ENCODE peak calls at places on chromosomes 2 and 18, in eight cellular contexts. K, M, U, G, C, B, Z and H are unnamed samples.

GRCh38 chr2:70557171-70557838 is 3.7 kb upstream of the TGFA start:
- DNase-seq in M (no peak), K (no peak), U (no peak), C (no peak), G (no peak), B (no peak), Z (no peak), H (no peak)

GRCh38 chr2:238104521-238105311 is 4.6 kb downstream of the ESPNL start:
- DNase-seq in Z (peak; percentile 36), C (no peak), M (no peak), B (no peak), K (no peak), U (no peak), G (no peak), H (no peak)

GRCh38 chr18:9827856-9828793 is 57.6 kb upstream of the TXNDC2 start:
- DNase-seq in U (peak; percentile 99), M (peak; percentile 77), C (peak; percentile 94), K (no peak), B (peak; percentile 100), G (peak; percentile 98), Z (no peak), H (peak; percentile 100)

GRCh38 chr18:42114310-42114943 is 159.4 kb downstream of the PIK3C3 start:
- DNase-seq in G (peak; percentile 88), C (peak; percentile 51), K (peak; percentile 63), M (peak; percentile 64), B (peak; percentile 89), U (peak; percentile 86), Z (peak; percentile 48), H (peak; percentile 80)

GRCh38 chr2:138665932-138666331 is 114.3 kb downstream of the NXPH2 start:
- DNase-seq in U (no peak), C (no peak), B (no peak), M (no peak), G (no peak), K (no peak), Z (no peak), H (no peak)

GRCh38 chr18:48990497-48991298 is 39.9 kb upstream of the SMAD7 start:
- DNase-seq in U (no peak), Z (no peak), M (no peak), G (peak; percentile 76), B (peak; percentile 38), C (peak; percentile 53), K (no peak), H (peak; percentile 49)

GRCh38 chr2:65957454-65957853 is 477.5 kb upstream of the MEIS1 start:
- DNase-seq in C (no peak), U (no peak), G (no peak), Z (no peak), K (no peak), B (no peak), M (no peak), H (no peak)

GRCh38 chr2:71700880-71701397 is 247.6 kb downstream of the DYSF start:
- DNase-seq in M (no peak), C (no peak), B (no peak), K (no peak), G (no peak), Z (peak; percentile 94), U (peak; percentile 59), H (no peak)

GRCh38 chr2:218345491-218346176 is 11.0 kb upstream of the CATIP start:
- DNase-seq in C (no peak), M (no peak), Z (no peak), G (no peak), U (no peak), K (no peak), B (no peak), H (no peak)

GRCh38 chr2:17680119-17680518 is 73.5 kb downstream of the SMC6 start:
- DNase-seq in U (no peak), B (peak; percentile 41), C (no peak), G (no peak), Z (no peak), M (no peak), K (no peak), H (peak; percentile 56)

GRCh38 chr2:97974471-97974870 is 21.3 kb downstream of the TMEM131 start:
- DNase-seq in C (no peak), M (no peak), B (no peak), Z (no peak), K (no peak), G (no peak), U (no peak), H (no peak)

DNA sequence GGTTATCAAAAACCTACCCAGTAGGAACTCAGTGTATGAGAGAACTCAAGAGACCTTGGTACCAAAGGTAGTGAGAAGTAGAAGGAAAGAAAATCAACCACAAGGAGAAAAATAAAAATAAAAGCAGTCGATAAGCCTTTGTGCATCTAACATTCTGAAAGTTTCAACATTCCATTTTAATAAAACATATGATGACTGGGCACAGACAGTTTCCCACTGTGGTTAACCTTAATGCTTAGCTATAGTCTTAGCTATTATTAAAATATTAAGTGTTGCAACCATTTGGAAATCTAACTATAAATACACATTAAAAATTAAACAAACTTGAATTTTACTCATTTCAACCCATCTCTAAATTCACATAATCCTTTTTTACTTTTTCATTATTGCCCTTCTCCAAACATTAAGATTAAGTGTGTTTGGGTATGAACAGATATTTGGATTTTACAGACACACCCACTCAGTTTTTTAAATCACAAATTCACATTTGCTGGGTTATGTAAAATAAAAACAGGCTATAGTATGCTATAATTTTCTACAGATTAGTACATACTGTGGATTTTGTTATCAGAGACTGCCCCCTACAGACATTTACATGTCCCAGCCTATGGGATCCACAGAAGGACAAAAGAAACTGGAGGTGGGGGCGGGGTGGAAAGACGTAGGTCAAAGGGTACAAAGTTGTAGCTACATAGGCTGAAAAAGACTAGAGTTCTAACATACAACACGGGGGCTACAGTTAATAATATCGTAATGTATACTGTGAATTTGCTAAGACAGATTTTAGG is 32.8 kb downstream of the SRBD1 start:
- DNase-seq in C (peak; percentile 47), K (peak; percentile 48), G (peak; percentile 58), U (peak; percentile 64), B (peak; percentile 76), M (no peak), Z (no peak), H (peak; percentile 64)
- TF ChIP-seq CTCF in C (peak; percentile 36), K (peak; percentile 78), G (peak; percentile 49), U (peak; percentile 57), B (peak; percentile 65), M (no peak), Z (no peak), H (peak; percentile 63)

GRCh38 chr2:150470435-150470834 is 17.0 kb downstream of the RND3 start:
- DNase-seq in M (no peak), Z (no peak), B (no peak), C (no peak), G (peak; percentile 42), K (no peak), U (no peak), H (peak; percentile 31)
- H3K4me3 ChIP-seq in M (no peak overlapping the region), Z (no peak overlapping the region), B (no peak overlapping the region), C (no peak overlapping the region), G (peak overlapping the region; percentile 8), K (no peak overlapping the region), U (no peak overlapping the region), H (no peak overlapping the region)

GRCh38 chr2:219571311-219572236 is at the start of gene OBSL1:
- DNase-seq in K (peak; percentile 97), B (peak; percentile 70), U (peak; percentile 91), G (peak; percentile 77), C (peak; percentile 71), M (no peak), Z (peak; percentile 92), H (peak; percentile 85)
- TF ChIP-seq CTCF in K (no peak), B (no peak), U (no peak), G (no peak), C (no peak), M (peak; percentile 96), Z (no peak), H (no peak)

GRCh38 chr2:105139556-105140236 is 101.8 kb downstream of the MRPS9 start:
- DNase-seq in B (peak; percentile 18), C (no peak), U (no peak), G (no peak), M (no peak), K (no peak), Z (no peak), H (no peak)
- H3K4me3 ChIP-seq in B (no peak overlapping the region), C (no peak overlapping the region), U (no peak overlapping the region), G (no peak overlapping the region), M (no peak overlapping the region), K (no peak overlapping the region), Z (no peak overlapping the region), H (no peak overlapping the region)

GRCh38 chr2:198476007-198476406 is 671.6 kb downstream of the PLCL1 start:
- DNase-seq in C (no peak), K (no peak), U (no peak), B (no peak), M (no peak), Z (no peak), G (no peak), H (no peak)

GRCh38 chr2:198465970-198466369 is 661.6 kb downstream of the PLCL1 start:
- DNase-seq in C (no peak), Z (no peak), G (no peak), M (no peak), K (no peak), B (no peak), U (no peak), H (no peak)

GRCh38 chr2:198471291-198471690 is 666.9 kb downstream of the PLCL1 start:
- DNase-seq in Z (no peak), U (no peak), C (no peak), K (no peak), M (no peak), G (no peak), B (no peak), H (no peak)
- TF ChIP-seq CTCF in Z (no peak), U (no peak), C (no peak), K (peak; percentile 38), M (no peak), G (no peak), B (no peak), H (no peak)

DNA sequence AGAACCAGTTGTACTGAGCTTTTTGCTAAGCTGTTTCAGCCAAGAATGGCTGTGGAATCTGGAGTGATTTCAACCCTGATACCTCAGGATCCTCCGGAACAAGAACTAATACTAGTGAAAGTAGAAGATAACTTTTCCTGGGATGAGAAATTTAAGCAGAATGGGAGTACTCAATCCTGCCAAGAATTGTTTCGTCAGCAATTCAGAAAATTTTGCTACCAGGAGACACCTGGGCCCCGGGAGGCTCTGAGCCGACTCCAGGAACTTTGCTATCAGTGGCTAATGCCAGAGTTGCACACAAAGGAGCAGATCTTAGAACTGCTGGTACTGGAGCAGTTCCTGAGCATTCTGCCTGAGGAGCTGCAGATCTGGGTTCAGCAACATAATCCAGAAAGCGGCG is 1.6 kb downstream of the ZNF397 start:
- DNase-seq in M (no peak), Z (no peak), C (no peak), B (no peak), U (no peak), G (no peak), K (no peak), H (no peak)
- H3K4me3 ChIP-seq in M (no peak overlapping the region), Z (no peak overlapping the region), C (no peak overlapping the region), B (no peak overlapping the region), U (no peak overlapping the region), G (no peak overlapping the region), K (no peak overlapping the region), H (no peak overlapping the region)

DNA sequence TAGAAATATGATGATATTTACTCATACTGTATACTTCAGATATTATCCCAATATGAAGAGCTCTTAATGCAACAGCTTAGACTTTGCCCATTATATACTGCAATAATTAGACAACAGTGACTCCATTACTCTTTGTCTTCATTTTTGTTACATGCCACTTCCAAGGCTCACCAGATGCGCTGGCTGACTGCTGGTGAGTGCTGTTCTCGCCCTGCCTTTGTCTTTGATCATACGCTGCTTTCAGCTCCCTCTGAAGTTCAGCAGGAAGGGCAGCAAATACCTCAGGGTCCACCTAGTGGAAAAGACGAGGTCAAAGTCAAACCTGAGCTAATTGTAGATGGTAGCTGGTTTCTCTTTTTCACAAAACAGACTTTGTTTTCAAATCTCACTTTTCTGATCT is 66.3 kb downstream of the EIF5B start:
- DNase-seq in Z (no peak), M (no peak), U (peak; percentile 18), G (peak; percentile 40), B (peak; percentile 53), C (peak; percentile 13), K (no peak), H (no peak)
- TF ChIP-seq CTCF in Z (no peak), M (no peak), U (no peak), G (no peak), B (peak; percentile 30), C (no peak), K (no peak), H (no peak)